ENCODE peak calls at places on chromosomes 3 and 15, in five cellular contexts. Z, N, P, I and Q are unnamed samples.

GRCh38 chr3:31014317-31015040 is 120.0 kb upstream of the GADL1 start:
- DNase-seq in P (peak), N (peak), Z (no peak), I (no peak), Q (no peak)

GRCh38 chr3:172106037-172106559 is 66.7 kb downstream of the FNDC3B start:
- DNase-seq in N (no peak), Z (peak), P (no peak), I (no peak), Q (no peak)

GRCh38 chr3:139540686-139541085 is 1.1 kb upstream of the RBP1 start:
- DNase-seq in I (no peak), Z (no peak), N (no peak), P (no peak), Q (no peak)

GRCh38 chr15:27327467-27328045 is 356.6 kb downstream of the GABRG3 start:
- DNase-seq in N (no peak), I (no peak), Z (no peak), P (no peak), Q (no peak)

GRCh38 chr3:107988464-107989156 is 102.2 kb downstream of the CD47 start:
- DNase-seq in Z (no peak), N (peak), I (no peak), P (peak), Q (peak)

GRCh38 chr15:67108122-67108871 is 42.9 kb downstream of the SMAD3 start:
- DNase-seq in P (peak), Z (no peak), I (no peak), N (peak), Q (no peak)

GRCh38 chr15:82535566-82536408 is 4.5 kb downstream of the RPS17 start:
- DNase-seq in P (no peak), N (no peak), Z (no peak), I (no peak), Q (no peak)

GRCh38 chr15:50315814-50316630 is 39.0 kb downstream of the GABPB1 start:
- DNase-seq in Z (peak), N (peak), P (peak), I (no peak), Q (no peak)

GRCh38 chr15:45276851-45277250 is 24.8 kb downstream of the SLC28A2 start:
- DNase-seq in P (peak), Z (peak), N (peak), I (no peak), Q (no peak)

GRCh38 chr3:33318709-33319380 is 41.6 kb downstream of the FBXL2 start:
- DNase-seq in P (no peak), N (no peak), I (no peak), Z (peak), Q (no peak)

GRCh38 chr15:41417418-41417811 is 520 bp downstream of the RTF1 start:
- DNase-seq in N (peak), I (peak), P (peak), Z (peak), Q (no peak)

GRCh38 chr3:116188231-116188785 is 257.0 kb downstream of the LSAMP start:
- DNase-seq in Z (no peak), N (no peak), I (no peak), P (peak), Q (no peak)

GRCh38 chr3:168249048-168249538 is 153.4 kb upstream of the GOLIM4 start:
- DNase-seq in Z (peak), P (peak), N (no peak), I (no peak), Q (no peak)

GRCh38 chr3:168251371-168251770 is 155.6 kb upstream of the GOLIM4 start:
- DNase-seq in N (no peak), P (no peak), Z (peak), I (no peak), Q (no peak)

GRCh38 chr3:168250415-168250861 is 154.7 kb upstream of the GOLIM4 start:
- DNase-seq in P (no peak), Z (peak), I (no peak), N (no peak), Q (no peak)

GRCh38 chr3:168248383-168249047 is 152.8 kb upstream of the GOLIM4 start:
- DNase-seq in N (peak), I (no peak), P (peak), Z (peak), Q (no peak)

GRCh38 chr3:168249539-168250414 is 154.1 kb upstream of the GOLIM4 start:
- DNase-seq in I (peak), P (peak), N (peak), Z (peak), Q (no peak)
- TF ChIP-seq CTCF in I (no peak), P (peak), N (peak), Z (peak), Q (no peak)

DNA sequence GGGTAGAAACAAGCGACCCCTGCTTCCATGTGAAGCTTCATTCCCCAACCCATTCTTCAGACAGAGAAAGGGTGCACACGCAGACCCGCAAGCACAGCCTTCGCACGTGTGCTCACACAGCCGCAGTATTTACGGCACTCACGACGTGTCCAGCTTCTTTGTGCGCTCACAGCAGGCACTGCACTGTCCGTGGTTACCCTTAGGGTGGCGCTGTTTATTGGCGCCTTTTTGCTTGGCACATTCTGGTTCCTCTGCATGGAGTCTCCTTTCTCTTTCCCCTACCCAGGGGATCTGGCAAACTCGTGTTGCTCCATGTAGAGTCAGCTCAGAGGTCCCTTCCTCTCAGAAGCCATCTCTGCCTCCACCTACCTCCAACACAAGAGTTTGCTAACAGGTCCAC is 115.1 kb downstream of the SLCO3A1 start:
- DNase-seq in P (no peak), I (no peak), N (no peak), Z (no peak), Q (no peak)
- TF ChIP-seq CTCF in P (no peak), I (no peak), N (no peak), Z (no peak), Q (no peak)

GRCh38 chr3:41224120-41224806 is 25.0 kb downstream of the CTNNB1 start:
- DNase-seq in N (peak), P (peak), Z (no peak), I (no peak), Q (no peak)
- TF ChIP-seq CTCF in N (peak), P (no peak), Z (no peak), I (no peak), Q (no peak)

GRCh38 chr3:129421988-129422745 is 6.3 kb downstream of the EFCAB12 start:
- DNase-seq in I (no peak), Z (no peak), P (no peak), N (no peak), Q (no peak)
- TF ChIP-seq CTCF in I (no peak), Z (no peak), P (peak), N (no peak), Q (no peak)

GRCh38 chr3:154323921-154324738 is at the start of gene DHX36:
- DNase-seq in P (peak), N (peak), Z (peak), I (peak), Q (peak)
- TF ChIP-seq CTCF in P (no peak), N (no peak), Z (no peak), I (no peak), Q (no peak)

DNA sequence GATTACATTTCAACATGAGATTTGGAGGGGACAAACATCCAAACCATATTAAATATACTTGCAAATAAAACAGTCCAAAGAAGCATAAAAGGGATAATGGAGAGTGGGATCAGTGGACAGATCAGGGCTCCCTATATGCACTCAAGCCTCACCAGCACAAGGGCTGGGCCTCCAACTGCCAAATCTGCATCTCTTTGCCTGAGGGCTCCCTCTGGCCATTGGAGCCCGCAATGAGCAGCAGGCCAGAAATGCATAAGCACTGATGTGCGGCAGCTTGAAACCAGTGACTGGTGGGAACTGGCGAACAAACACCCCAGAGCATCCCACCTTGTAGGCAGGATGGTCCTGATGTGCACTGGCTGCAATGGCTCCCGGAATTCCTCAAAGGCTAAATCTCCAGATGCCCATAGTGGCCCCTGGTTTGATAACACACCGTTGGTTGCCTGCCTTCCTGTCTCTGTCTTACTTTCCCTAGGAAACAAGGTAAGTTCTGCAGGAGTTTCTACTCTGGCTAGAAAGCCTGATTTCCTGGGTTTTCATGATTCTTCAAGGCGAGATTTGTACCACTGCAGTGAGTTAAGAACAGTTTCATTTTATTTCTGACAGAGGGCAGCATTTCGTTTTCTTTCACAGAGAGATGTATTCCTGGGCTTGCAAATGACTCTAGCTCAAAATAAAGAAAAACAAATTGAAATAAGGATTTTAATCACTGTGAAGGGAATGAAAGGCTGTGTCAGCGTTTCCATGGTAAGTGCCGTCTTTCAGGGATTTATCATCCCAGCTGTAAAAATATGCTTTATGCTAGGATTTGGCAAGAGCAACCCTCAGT is 56.0 kb upstream of the POMGNT2 start:
- DNase-seq in Z (peak), P (peak), N (peak), I (no peak), Q (no peak)
- TF ChIP-seq CTCF in Z (peak), P (peak), N (peak), I (no peak), Q (no peak)

GRCh38 chr3:142028174-142028833 is 121.0 kb downstream of the TFDP2 start:
- DNase-seq in Z (peak), N (peak), P (peak), I (no peak), Q (no peak)
- TF ChIP-seq CTCF in Z (peak), N (peak), P (peak), I (no peak), Q (no peak)